ENCODE peak calls at places on chromosomes 16 and 17, in nine cellular contexts. One of them, this sample, is unnamed.

GRCh38 chr17:50051082-50051576 is 4.8 kb upstream of the ITGA3 start:
- DNase-seq in cardiac muscle cell: no peak
- DNase-seq in CD4-positive, alpha-beta memory T cell: no peak
- DNase-seq in PC-3: peak; percentile 100
- DNase-seq in right lobe of liver: peak; percentile 27
- DNase-seq in Karpas-422: peak; percentile 72
- DNase-seq in body of pancreas: no peak
- DNase-seq in A549: peak; percentile 96
- DNase-seq in testis: no peak
- DNase-seq in this sample: no peak

GRCh38 chr17:81396722-81397313 is 1.6 kb downstream of the BAHCC1 start:
- DNase-seq in cardiac muscle cell: no peak
- DNase-seq in CD4-positive, alpha-beta memory T cell: peak; percentile 39
- DNase-seq in PC-3: peak; percentile 53
- DNase-seq in right lobe of liver: no peak
- DNase-seq in Karpas-422: no peak
- DNase-seq in body of pancreas: peak; percentile 53
- DNase-seq in A549: peak; percentile 55
- DNase-seq in testis: no peak
- DNase-seq in this sample: peak; percentile 67

GRCh38 chr16:66906916-66907836 is 11.5 kb downstream of the CDH16 start:
- DNase-seq in cardiac muscle cell: no peak
- DNase-seq in CD4-positive, alpha-beta memory T cell: no peak
- DNase-seq in PC-3: no peak
- DNase-seq in right lobe of liver: peak; percentile 35
- DNase-seq in Karpas-422: no peak
- DNase-seq in body of pancreas: no peak
- DNase-seq in A549: no peak
- DNase-seq in testis: no peak
- DNase-seq in this sample: peak; percentile 7

GRCh38 chr16:64742560-64742959 is 379.3 kb downstream of the CDH11 start:
- DNase-seq in cardiac muscle cell: no peak
- DNase-seq in CD4-positive, alpha-beta memory T cell: no peak
- DNase-seq in PC-3: no peak
- DNase-seq in right lobe of liver: no peak
- DNase-seq in Karpas-422: no peak
- DNase-seq in body of pancreas: no peak
- DNase-seq in A549: no peak
- DNase-seq in testis: no peak
- DNase-seq in this sample: no peak

GRCh38 chr17:12769981-12770380 is 19.3 kb upstream of the ARHGAP44 start:
- DNase-seq in cardiac muscle cell: no peak
- DNase-seq in CD4-positive, alpha-beta memory T cell: no peak
- DNase-seq in PC-3: no peak
- DNase-seq in right lobe of liver: no peak
- DNase-seq in Karpas-422: no peak
- DNase-seq in body of pancreas: no peak
- DNase-seq in A549: no peak
- DNase-seq in testis: no peak
- DNase-seq in this sample: no peak

GRCh38 chr16:3112881-3113574 is 642 bp downstream of the ZNF205 start:
- DNase-seq in cardiac muscle cell: no peak
- DNase-seq in CD4-positive, alpha-beta memory T cell: no peak
- DNase-seq in PC-3: no peak
- DNase-seq in right lobe of liver: no peak
- DNase-seq in Karpas-422: no peak
- DNase-seq in body of pancreas: no peak
- DNase-seq in A549: no peak
- DNase-seq in testis: peak; percentile 43
- DNase-seq in this sample: peak; percentile 29

GRCh38 chr16:31476305-31477219 is 4.6 kb downstream of the TGFB1I1 start:
- DNase-seq in cardiac muscle cell: peak; percentile 73
- DNase-seq in CD4-positive, alpha-beta memory T cell: peak; percentile 76
- DNase-seq in PC-3: no peak
- DNase-seq in right lobe of liver: peak; percentile 96
- DNase-seq in Karpas-422: no peak
- DNase-seq in body of pancreas: peak; percentile 94
- DNase-seq in A549: no peak
- DNase-seq in testis: peak; percentile 82
- DNase-seq in this sample: peak; percentile 59

GRCh38 chr16:964696-965395 is 5.9 kb downstream of the LMF1 start:
- DNase-seq in cardiac muscle cell: no peak
- DNase-seq in CD4-positive, alpha-beta memory T cell: peak; percentile 86
- DNase-seq in PC-3: peak; percentile 69
- DNase-seq in right lobe of liver: no peak
- DNase-seq in Karpas-422: no peak
- DNase-seq in body of pancreas: no peak
- DNase-seq in A549: no peak
- DNase-seq in testis: no peak
- DNase-seq in this sample: no peak

GRCh38 chr16:28321700-28322411 is 29.5 kb downstream of the SBK1 start:
- DNase-seq in cardiac muscle cell: peak; percentile 31
- DNase-seq in CD4-positive, alpha-beta memory T cell: peak; percentile 30
- DNase-seq in PC-3: peak; percentile 47
- DNase-seq in right lobe of liver: peak; percentile 54
- DNase-seq in Karpas-422: peak; percentile 81
- DNase-seq in body of pancreas: peak; percentile 44
- DNase-seq in A549: peak; percentile 60
- DNase-seq in testis: peak; percentile 49
- DNase-seq in this sample: peak; percentile 80

GRCh38 chr16:81630632-81631026 is 148.5 kb upstream of the PLCG2 start:
- DNase-seq in cardiac muscle cell: peak; percentile 47
- DNase-seq in CD4-positive, alpha-beta memory T cell: no peak
- DNase-seq in PC-3: no peak
- DNase-seq in right lobe of liver: no peak
- DNase-seq in Karpas-422: no peak
- DNase-seq in body of pancreas: no peak
- DNase-seq in A549: no peak
- DNase-seq in testis: no peak
- DNase-seq in this sample: no peak

GRCh38 chr17:68305132-68305531 is 13.8 kb downstream of the ARSG start:
- DNase-seq in cardiac muscle cell: no peak
- DNase-seq in CD4-positive, alpha-beta memory T cell: no peak
- DNase-seq in PC-3: peak; percentile 28
- DNase-seq in right lobe of liver: no peak
- DNase-seq in Karpas-422: no peak
- DNase-seq in body of pancreas: no peak
- DNase-seq in A549: no peak
- DNase-seq in testis: no peak
- DNase-seq in this sample: no peak

GRCh38 chr17:37826497-37827115 is 81.7 kb upstream of the HNF1B start:
- DNase-seq in cardiac muscle cell: no peak
- DNase-seq in CD4-positive, alpha-beta memory T cell: no peak
- DNase-seq in PC-3: no peak
- DNase-seq in right lobe of liver: no peak
- DNase-seq in Karpas-422: peak; percentile 88
- DNase-seq in body of pancreas: no peak
- DNase-seq in A549: no peak
- DNase-seq in testis: no peak
- DNase-seq in this sample: no peak

GRCh38 chr17:66904760-66905637 is 59.5 kb upstream of the CACNG4 start:
- DNase-seq in cardiac muscle cell: peak; percentile 67
- DNase-seq in CD4-positive, alpha-beta memory T cell: no peak
- DNase-seq in PC-3: peak; percentile 87
- DNase-seq in right lobe of liver: no peak
- DNase-seq in Karpas-422: no peak
- DNase-seq in body of pancreas: peak; percentile 71
- DNase-seq in A549: peak; percentile 49
- DNase-seq in testis: peak; percentile 60
- DNase-seq in this sample: peak; percentile 81

GRCh38 chr16:84084570-84085270 is 32.0 kb downstream of the MBTPS1 start:
- DNase-seq in cardiac muscle cell: peak; percentile 78
- DNase-seq in CD4-positive, alpha-beta memory T cell: peak; percentile 68
- DNase-seq in PC-3: peak; percentile 67
- DNase-seq in right lobe of liver: peak; percentile 70
- DNase-seq in Karpas-422: peak; percentile 89
- DNase-seq in body of pancreas: peak; percentile 82
- DNase-seq in A549: peak; percentile 89
- DNase-seq in testis: peak; percentile 82
- DNase-seq in this sample: peak; percentile 84

GRCh38 chr17:82524540-82524939 is 5.0 kb downstream of the FOXK2 start:
- DNase-seq in cardiac muscle cell: no peak
- DNase-seq in CD4-positive, alpha-beta memory T cell: no peak
- DNase-seq in PC-3: no peak
- DNase-seq in right lobe of liver: no peak
- DNase-seq in Karpas-422: no peak
- DNase-seq in body of pancreas: peak; percentile 24
- DNase-seq in A549: no peak
- DNase-seq in testis: no peak
- DNase-seq in this sample: no peak

GRCh38 chr17:4950075-4950756 is 703 bp upstream of the ENO3 start:
- DNase-seq in cardiac muscle cell: peak; percentile 67
- DNase-seq in CD4-positive, alpha-beta memory T cell: peak; percentile 35
- DNase-seq in PC-3: peak; percentile 11
- DNase-seq in right lobe of liver: peak; percentile 85
- DNase-seq in Karpas-422: peak; percentile 81
- DNase-seq in body of pancreas: peak; percentile 57
- DNase-seq in A549: peak; percentile 36
- DNase-seq in testis: no peak
- DNase-seq in this sample: peak; percentile 82

GRCh38 chr17:18331879-18332278 is 16.8 kb downstream of the SMCR8 start:
- DNase-seq in cardiac muscle cell: no peak
- DNase-seq in CD4-positive, alpha-beta memory T cell: no peak
- DNase-seq in PC-3: no peak
- DNase-seq in right lobe of liver: no peak
- DNase-seq in Karpas-422: no peak
- DNase-seq in body of pancreas: no peak
- DNase-seq in A549: no peak
- DNase-seq in testis: no peak
- DNase-seq in this sample: no peak

DNA sequence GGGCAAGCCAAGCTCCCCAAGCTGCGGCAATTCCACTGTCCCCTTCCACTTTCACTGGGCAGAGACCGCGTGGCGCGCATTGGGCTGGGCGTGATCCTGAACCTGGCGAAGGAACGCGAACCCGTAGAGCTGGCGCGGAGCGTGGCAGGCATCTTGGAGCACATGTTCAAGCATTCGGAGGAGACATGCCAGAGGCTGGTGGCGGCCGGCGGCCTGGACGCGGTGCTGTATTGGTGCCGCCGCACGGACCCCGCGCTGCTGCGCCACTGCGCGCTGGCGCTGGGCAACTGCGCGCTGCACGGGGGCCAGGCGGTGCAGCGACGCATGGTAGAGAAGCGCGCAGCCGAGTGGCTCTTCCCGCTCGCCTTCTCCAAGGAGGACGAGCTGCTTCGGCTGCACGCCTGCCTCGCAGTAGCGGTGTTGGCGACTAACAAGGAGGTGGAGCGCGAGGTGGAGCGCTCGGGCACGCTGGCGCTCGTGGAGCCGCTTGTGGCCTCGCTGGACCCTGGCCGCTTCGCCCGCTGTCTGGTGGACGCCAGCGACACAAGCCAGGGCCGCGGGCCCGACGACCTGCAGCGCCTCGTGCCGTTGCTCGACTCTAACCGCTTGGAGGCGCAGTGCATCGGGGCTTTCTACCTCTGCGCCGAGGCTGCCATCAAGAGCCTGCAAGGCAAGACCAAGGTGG is 9.8 kb downstream of the SARM1 start:
- DNase-seq in cardiac muscle cell: peak; percentile 74
- DNase-seq in CD4-positive, alpha-beta memory T cell: no peak
- DNase-seq in PC-3: no peak
- DNase-seq in right lobe of liver: peak; percentile 80
- DNase-seq in Karpas-422: no peak
- DNase-seq in body of pancreas: no peak
- DNase-seq in A549: no peak
- DNase-seq in testis: no peak
- DNase-seq in this sample: no peak
- H3K4me1 ChIP-seq in cardiac muscle cell: no peaks in the 10 kb centered on the region
- H3K4me1 ChIP-seq in CD4-positive, alpha-beta memory T cell: peaks cover 22% of the 10 kb centered on the region
- H3K4me1 ChIP-seq in PC-3: peaks cover 22% of the 10 kb centered on the region
- H3K4me1 ChIP-seq in right lobe of liver: no peaks in the 10 kb centered on the region
- H3K4me1 ChIP-seq in Karpas-422: no peaks in the 10 kb centered on the region
- H3K4me1 ChIP-seq in body of pancreas: peaks cover 29% of the 10 kb centered on the region
- H3K4me1 ChIP-seq in A549: peaks cover 20% of the 10 kb centered on the region
- H3K4me1 ChIP-seq in testis: no peaks in the 10 kb centered on the region
- H3K4me1 ChIP-seq in this sample: peaks cover 7% of the 10 kb centered on the region

DNA sequence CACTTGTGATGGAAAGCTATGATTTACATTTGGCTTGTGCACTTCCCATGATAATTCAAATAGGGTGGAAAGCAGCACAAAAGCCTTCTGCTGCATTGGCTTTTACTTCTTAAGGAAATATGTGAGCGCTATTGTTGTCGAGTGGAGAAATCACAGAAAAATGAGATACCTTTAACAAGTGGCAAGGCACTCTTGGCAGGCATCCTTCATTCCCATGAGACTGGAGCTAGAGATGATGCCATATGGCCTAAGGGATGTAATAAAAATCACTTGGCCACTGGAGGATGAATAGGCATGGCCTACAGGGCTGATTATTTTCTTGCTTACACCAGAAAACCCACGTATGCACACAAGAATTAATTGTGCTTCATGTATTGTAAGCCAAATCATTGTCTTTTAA is 389.1 kb downstream of the CDH13 start:
- DNase-seq in cardiac muscle cell: no peak
- DNase-seq in CD4-positive, alpha-beta memory T cell: no peak
- DNase-seq in PC-3: no peak
- DNase-seq in right lobe of liver: no peak
- DNase-seq in Karpas-422: no peak
- DNase-seq in body of pancreas: no peak
- DNase-seq in A549: no peak
- DNase-seq in testis: no peak
- DNase-seq in this sample: no peak
- H3K4me1 ChIP-seq in cardiac muscle cell: no peaks in the 10 kb centered on the region
- H3K4me1 ChIP-seq in CD4-positive, alpha-beta memory T cell: no peaks in the 10 kb centered on the region
- H3K4me1 ChIP-seq in PC-3: no peaks in the 10 kb centered on the region
- H3K4me1 ChIP-seq in right lobe of liver: no peaks in the 10 kb centered on the region
- H3K4me1 ChIP-seq in Karpas-422: peaks cover 96% of the 10 kb centered on the region
- H3K4me1 ChIP-seq in body of pancreas: no peaks in the 10 kb centered on the region
- H3K4me1 ChIP-seq in A549: no peaks in the 10 kb centered on the region
- H3K4me1 ChIP-seq in testis: no peaks in the 10 kb centered on the region
- H3K4me1 ChIP-seq in this sample: no peaks in the 10 kb centered on the region

GRCh38 chr17:32350662-32351418 is 883 bp downstream of the ZNF207 start:
- DNase-seq in cardiac muscle cell: peak; percentile 45
- DNase-seq in CD4-positive, alpha-beta memory T cell: peak; percentile 64
- DNase-seq in PC-3: peak; percentile 38
- DNase-seq in right lobe of liver: no peak
- DNase-seq in Karpas-422: peak; percentile 88
- DNase-seq in body of pancreas: peak; percentile 45
- DNase-seq in A549: no peak
- DNase-seq in testis: peak; percentile 47
- DNase-seq in this sample: peak; percentile 37
- H3K4me1 ChIP-seq in cardiac muscle cell: peaks cover 24% of the 10 kb centered on the region
- H3K4me1 ChIP-seq in CD4-positive, alpha-beta memory T cell: peaks cover 53% of the 10 kb centered on the region
- H3K4me1 ChIP-seq in PC-3: peaks cover 12% of the 10 kb centered on the region
- H3K4me1 ChIP-seq in right lobe of liver: no peaks in the 10 kb centered on the region
- H3K4me1 ChIP-seq in Karpas-422: peaks cover 27% of the 10 kb centered on the region
- H3K4me1 ChIP-seq in body of pancreas: peaks cover 43% of the 10 kb centered on the region
- H3K4me1 ChIP-seq in A549: peaks cover 38% of the 10 kb centered on the region
- H3K4me1 ChIP-seq in testis: peaks cover 27% of the 10 kb centered on the region
- H3K4me1 ChIP-seq in this sample: peaks cover 16% of the 10 kb centered on the region

DNA sequence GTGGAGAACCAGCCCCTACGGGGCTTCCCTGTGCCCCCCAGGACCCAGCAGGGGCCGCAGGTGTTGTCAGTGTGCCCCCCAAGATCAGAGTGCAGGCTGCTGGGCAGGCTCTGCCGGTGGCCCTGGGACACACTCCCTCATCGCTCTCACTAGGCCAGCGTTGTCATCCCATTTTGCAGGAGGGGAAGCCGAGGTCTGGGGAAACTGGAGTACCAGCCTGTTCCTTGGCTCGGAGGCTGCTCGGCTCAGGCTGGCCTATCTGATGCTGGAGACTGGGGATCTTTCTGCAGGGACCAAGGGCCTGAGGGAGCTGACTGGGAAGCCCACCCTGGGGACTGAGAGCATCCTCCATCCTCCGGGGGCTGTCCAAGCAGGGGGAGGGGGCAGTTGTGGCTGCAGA is 74.2 kb upstream of the CBX4 start:
- DNase-seq in cardiac muscle cell: no peak
- DNase-seq in CD4-positive, alpha-beta memory T cell: no peak
- DNase-seq in PC-3: no peak
- DNase-seq in right lobe of liver: peak; percentile 45
- DNase-seq in Karpas-422: no peak
- DNase-seq in body of pancreas: no peak
- DNase-seq in A549: no peak
- DNase-seq in testis: no peak
- DNase-seq in this sample: peak; percentile 40
- H3K4me1 ChIP-seq in cardiac muscle cell: no peaks in the 10 kb centered on the region
- H3K4me1 ChIP-seq in CD4-positive, alpha-beta memory T cell: no peaks in the 10 kb centered on the region
- H3K4me1 ChIP-seq in PC-3: peaks cover 20% of the 10 kb centered on the region
- H3K4me1 ChIP-seq in right lobe of liver: no peaks in the 10 kb centered on the region
- H3K4me1 ChIP-seq in Karpas-422: no peaks in the 10 kb centered on the region
- H3K4me1 ChIP-seq in body of pancreas: peaks cover 21% of the 10 kb centered on the region
- H3K4me1 ChIP-seq in A549: peaks cover 18% of the 10 kb centered on the region
- H3K4me1 ChIP-seq in testis: peaks cover 3% of the 10 kb centered on the region
- H3K4me1 ChIP-seq in this sample: no peaks in the 10 kb centered on the region